ENCODE peak calls at places on chromosomes 2 and 18, in four cellular contexts. E is spleen, H is mesenchymal stem cell, O is upper lobe of left lung. K is an unnamed sample. For H3K36me3, the result is how much of the 10 kb centered on the place peaks cover.

GRCh38 chr2:71631411-71631931 is 178.1 kb downstream of the DYSF start:
- DNase-seq in O (no peak), H (no peak), E (no peak), K (no peak)

GRCh38 chr18:32445846-32446245 is 24.8 kb downstream of the GAREM1 start:
- DNase-seq in E (no peak), O (no peak), H (no peak), K (no peak)

GRCh38 chr2:147600646-147601045 is 244.2 kb upstream of the ACVR2A start:
- DNase-seq in O (no peak), E (no peak), H (no peak), K (no peak)

GRCh38 chr2:52881606-52882005 is 886.0 kb upstream of the CHAC2 start:
- DNase-seq in H (peak), O (no peak), E (no peak), K (no peak)

GRCh38 chr2:97950329-97951154 is 45.2 kb downstream of the TMEM131 start:
- DNase-seq in E (no peak), H (peak), O (no peak), K (no peak)

GRCh38 chr18:36905560-36905959 is 76.6 kb downstream of the KIAA1328 start:
- DNase-seq in H (no peak), E (no peak), O (no peak), K (no peak)

GRCh38 chr2:75432761-75433361 is 127.9 kb downstream of the EVA1A start:
- DNase-seq in O (peak), H (peak), E (peak), K (no peak)

GRCh38 chr18:34697891-34698290 is 12.2 kb upstream of the DTNA start:
- DNase-seq in O (no peak), E (no peak), H (no peak), K (no peak)

GRCh38 chr2:129101186-129101585 is 782.5 kb upstream of the HS6ST1 start:
- DNase-seq in H (no peak), E (no peak), O (no peak), K (no peak)

GRCh38 chr2:233983445-233983844 is 66.3 kb downstream of the TRPM8 start:
- DNase-seq in E (no peak), H (no peak), O (no peak), K (no peak)

GRCh38 chr2:65027611-65028244 is 28.5 kb upstream of the CEP68 start:
- DNase-seq in H (no peak), E (peak), O (peak), K (no peak)

GRCh38 chr2:5713101-5713500 is 20.9 kb downstream of the SOX11 start:
- DNase-seq in H (no peak), E (no peak), O (no peak), K (no peak)

GRCh38 chr2:27316655-27317412 is 6.1 kb downstream of the MPV17 start:
- DNase-seq in H (no peak), O (no peak), E (peak), K (no peak)

GRCh38 chr18:32019251-32019943 is 772 bp downstream of the RNF125 start:
- DNase-seq in E (peak), H (peak), O (peak), K (peak)

GRCh38 chr2:121667618-121668017 is 18.4 kb upstream of the CLASP1 start:
- DNase-seq in H (no peak), O (no peak), E (no peak), K (no peak)

GRCh38 chr2:88036162-88036561 is 19.4 kb downstream of the KRCC1 start:
- DNase-seq in O (no peak), H (no peak), E (no peak), K (no peak)

GRCh38 chr2:101817488-101817887 is 120.0 kb downstream of the MAP4K4 start:
- DNase-seq in H (no peak), O (no peak), E (no peak), K (no peak)

GRCh38 chr2:69789762-69790600 is 39.5 kb upstream of the GMCL1 start:
- DNase-seq in E (no peak), H (peak), O (no peak), K (no peak)

GRCh38 chr2:180656455-180656847 is 324.0 kb upstream of the UBE2E3 start:
- DNase-seq in E (no peak), O (no peak), H (peak), K (no peak)

GRCh38 chr2:8578335-8579244 is 103.3 kb upstream of the ID2 start:
- DNase-seq in O (no peak), H (no peak), E (no peak), K (no peak)

GRCh38 chr18:12088731-12089375 is 4.8 kb upstream of the ANKRD62 start:
- DNase-seq in H (no peak), O (no peak), E (peak), K (no peak)

GRCh38 chr18:44036500-44036899 is 644.2 kb upstream of the SETBP1 start:
- DNase-seq in O (no peak), H (no peak), E (no peak), K (no peak)

GRCh38 chr2:2904721-2905340 is 472.8 kb downstream of the EIPR1 start:
- DNase-seq in H (no peak), E (no peak), O (no peak), K (no peak)

GRCh38 chr18:21064347-21064746 is 47.3 kb downstream of the ROCK1 start:
- DNase-seq in E (no peak), H (peak), O (no peak), K (no peak)

GRCh38 chr2:54332386-54332785 is 76.4 kb upstream of the TSPYL6 start:
- DNase-seq in H (no peak), O (no peak), E (no peak), K (no peak)

GRCh38 chr2:3461781-3462492 is 57.4 kb downstream of the ADI1 start:
- DNase-seq in H (peak), E (peak), O (peak), K (no peak)

GRCh38 chr2:95158441-95158840 is 1.2 kb downstream of the ZNF514 start:
- DNase-seq in E (no peak), O (no peak), H (no peak), K (no peak)

GRCh38 chr18:44795241-44795640 is 114.6 kb downstream of the SETBP1 start:
- DNase-seq in O (no peak), E (no peak), H (no peak), K (no peak)

GRCh38 chr2:148978736-148979135 is 59.8 kb upstream of the LYPD6B start:
- DNase-seq in H (peak), O (no peak), E (no peak), K (no peak)

GRCh38 chr2:231917280-231918088 is 8.7 kb downstream of the NPPC start:
- DNase-seq in H (no peak), E (peak), O (no peak), K (no peak)

GRCh38 chr18:54506516-54507261 is 84.4 kb upstream of the DYNAP start:
- DNase-seq in O (no peak), H (no peak), E (no peak), K (no peak)

DNA sequence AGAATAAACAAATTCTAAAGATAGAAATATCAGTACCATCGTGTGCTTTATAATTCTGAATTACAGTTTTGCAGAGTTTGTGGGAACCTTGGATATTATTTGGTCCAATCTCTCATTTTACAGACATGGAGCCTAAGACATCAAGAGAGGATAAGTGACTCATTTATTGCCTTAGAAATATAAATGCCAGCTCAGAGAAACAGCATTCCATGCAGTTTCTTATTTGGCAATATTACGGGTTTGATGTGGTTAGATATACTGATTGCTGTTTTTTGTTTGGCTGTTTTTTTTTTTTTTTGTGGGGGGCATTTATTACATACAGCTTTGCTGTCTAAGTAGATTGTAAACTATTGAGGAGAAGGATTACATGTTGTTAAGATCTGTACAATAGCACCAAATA is 1241.1 kb upstream of the LRRTM1 start:
- DNase-seq in E (no peak), O (no peak), H (no peak), K (no peak)
- H3K36me3 ChIP-seq in E (under half), O (under half), H (under half), K (under half)

GRCh38 chr2:215407061-215407460 is 28.8 kb downstream of the FN1 start:
- DNase-seq in O (no peak), E (no peak), H (no peak), K (no peak)
- H3K36me3 ChIP-seq in O (under half), E (under half), H (under half), K (under half)

DNA sequence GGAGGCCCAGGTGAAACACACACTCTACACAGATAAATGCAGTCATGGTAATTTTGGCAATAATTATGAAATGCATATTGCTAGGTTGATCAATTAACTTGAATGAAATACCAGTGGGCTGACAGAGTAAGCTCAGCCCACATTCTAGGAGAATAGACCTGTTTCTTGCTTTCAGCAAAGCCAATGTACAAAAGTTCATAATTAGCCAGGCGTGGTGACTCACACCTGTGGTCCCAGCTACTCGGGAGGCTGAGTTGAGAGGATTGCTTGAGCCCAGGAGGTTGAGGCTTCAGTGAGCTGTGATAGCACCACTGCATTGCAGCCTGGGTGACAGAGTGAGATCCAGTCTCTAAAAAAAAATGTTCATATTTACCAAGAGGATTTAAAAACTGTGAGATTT is 15.7 kb upstream of the MBP start:
- DNase-seq in E (no peak), O (no peak), H (no peak), K (no peak)
- H3K36me3 ChIP-seq in E (under half), O (under half), H (under half), K (under half)

DNA sequence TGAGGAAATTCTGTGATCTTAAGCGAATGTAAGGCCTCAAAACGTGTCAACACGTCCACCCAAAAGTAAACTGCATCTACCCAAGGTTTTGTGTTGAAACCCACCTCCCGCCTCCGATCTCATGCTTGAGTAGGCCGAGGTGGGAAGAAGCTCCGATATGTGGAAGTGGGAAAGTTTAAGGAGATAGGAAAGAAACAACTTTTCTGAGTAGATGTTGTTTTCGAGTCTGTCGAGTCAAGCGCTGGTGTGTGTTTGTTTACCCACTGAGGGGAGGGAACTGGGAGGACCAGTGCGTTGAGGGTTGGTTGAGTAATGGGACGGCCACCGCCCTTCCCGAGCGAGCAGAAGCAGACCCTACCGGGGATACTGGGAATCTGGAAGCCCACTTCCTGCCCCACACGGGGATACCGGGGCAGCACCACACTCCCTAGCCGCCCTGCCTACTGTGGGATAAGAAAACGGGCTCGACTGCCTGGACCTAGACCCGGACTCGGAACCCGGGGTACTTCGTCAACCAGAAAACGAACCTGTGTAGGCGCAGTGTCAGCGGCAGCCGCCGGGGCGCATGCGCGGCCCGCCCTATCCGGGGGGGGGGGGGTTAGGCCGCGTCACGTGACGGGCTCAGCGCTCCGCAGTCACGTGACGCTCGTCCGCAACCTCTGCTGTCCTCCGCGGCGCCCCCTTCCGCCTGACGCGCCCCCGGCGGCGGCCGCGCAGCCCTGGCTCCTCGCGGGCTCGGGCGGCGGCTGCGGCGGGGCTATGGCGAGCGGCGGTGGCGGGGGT is at the start of gene RETREG2:
- DNase-seq in O (peak), H (peak), E (peak), K (peak)
- H3K36me3 ChIP-seq in O (under half), H (under half), E (half or more), K (under half)

GRCh38 chr18:8630546-8630945 is 21.3 kb downstream of the RAB12 start:
- DNase-seq in O (no peak), E (no peak), H (no peak), K (no peak)
- H3K36me3 ChIP-seq in O (under half), E (half or more), H (under half), K (under half)

DNA sequence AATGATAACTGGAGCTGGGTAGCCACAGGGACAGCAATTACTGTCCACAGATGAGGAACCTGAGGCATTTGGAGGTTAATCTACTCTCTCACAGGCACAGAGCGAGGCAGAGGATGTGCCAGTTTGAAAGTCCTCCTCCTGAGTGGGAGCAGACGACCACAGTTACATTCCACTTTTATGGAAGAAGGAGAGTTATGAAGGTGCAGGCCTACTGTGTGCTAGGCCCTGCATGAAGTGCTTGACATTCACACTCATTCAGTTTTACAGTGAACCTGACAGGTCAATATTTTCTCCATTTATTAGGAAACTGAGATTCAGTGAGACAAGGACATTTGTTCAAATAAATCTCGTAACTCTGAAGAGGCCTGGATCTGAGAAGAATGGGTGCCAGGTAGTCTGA is 142.0 kb downstream of the TDRD15 start:
- DNase-seq in O (no peak), E (no peak), H (no peak), K (no peak)
- H3K36me3 ChIP-seq in O (under half), E (under half), H (under half), K (under half)

GRCh38 chr2:42663106-42663755 is 94.8 kb downstream of the MTA3 start:
- DNase-seq in O (peak), E (peak), H (peak), K (peak)
- H3K36me3 ChIP-seq in O (under half), E (under half), H (under half), K (under half)